ENCODE peak calls at places on chromosomes 2 and 18, in eight cellular contexts. One of them, this sample, is unnamed.

GRCh38 chr2:166197446-166197845 is 69.6 kb upstream of the SCN1A start:
- DNase-seq in CD4-positive, CD25-positive, alpha-beta regulatory T cell: no peak
- DNase-seq in NCI-H510A treated with DMSO at 0.1 percent for 48 hours: no peak
- DNase-seq in body of pancreas: no peak
- DNase-seq in OCI-LY7: no peak
- DNase-seq in fibroblast of the conjunctiva: no peak
- DNase-seq in left lung: no peak
- DNase-seq in cardiac fibroblast: peak
- DNase-seq in this sample: no peak

GRCh38 chr2:98729652-98730051 is 1.3 kb downstream of the MGAT4A start:
- DNase-seq in CD4-positive, CD25-positive, alpha-beta regulatory T cell: no peak
- DNase-seq in NCI-H510A treated with DMSO at 0.1 percent for 48 hours: no peak
- DNase-seq in body of pancreas: no peak
- DNase-seq in OCI-LY7: no peak
- DNase-seq in fibroblast of the conjunctiva: no peak
- DNase-seq in left lung: no peak
- DNase-seq in cardiac fibroblast: no peak
- DNase-seq in this sample: no peak

GRCh38 chr2:147294825-147295392 is 549.9 kb upstream of the ACVR2A start:
- DNase-seq in CD4-positive, CD25-positive, alpha-beta regulatory T cell: no peak
- DNase-seq in NCI-H510A treated with DMSO at 0.1 percent for 48 hours: no peak
- DNase-seq in body of pancreas: no peak
- DNase-seq in OCI-LY7: no peak
- DNase-seq in fibroblast of the conjunctiva: no peak
- DNase-seq in left lung: no peak
- DNase-seq in cardiac fibroblast: no peak
- DNase-seq in this sample: no peak

GRCh38 chr2:130251520-130251864 is 53.3 kb upstream of the TUBA3E start:
- DNase-seq in CD4-positive, CD25-positive, alpha-beta regulatory T cell: no peak
- DNase-seq in NCI-H510A treated with DMSO at 0.1 percent for 48 hours: no peak
- DNase-seq in body of pancreas: no peak
- DNase-seq in OCI-LY7: no peak
- DNase-seq in fibroblast of the conjunctiva: no peak
- DNase-seq in left lung: no peak
- DNase-seq in cardiac fibroblast: no peak
- DNase-seq in this sample: no peak

GRCh38 chr2:172096661-172097547 is 5.8 kb downstream of the DLX2 start:
- DNase-seq in CD4-positive, CD25-positive, alpha-beta regulatory T cell: no peak
- DNase-seq in NCI-H510A treated with DMSO at 0.1 percent for 48 hours: no peak
- DNase-seq in body of pancreas: no peak
- DNase-seq in OCI-LY7: no peak
- DNase-seq in fibroblast of the conjunctiva: no peak
- DNase-seq in left lung: no peak
- DNase-seq in cardiac fibroblast: peak
- DNase-seq in this sample: no peak

GRCh38 chr2:170229744-170230143 is 51.8 kb downstream of the MYO3B start:
- DNase-seq in CD4-positive, CD25-positive, alpha-beta regulatory T cell: no peak
- DNase-seq in NCI-H510A treated with DMSO at 0.1 percent for 48 hours: no peak
- DNase-seq in body of pancreas: no peak
- DNase-seq in OCI-LY7: no peak
- DNase-seq in fibroblast of the conjunctiva: no peak
- DNase-seq in left lung: no peak
- DNase-seq in cardiac fibroblast: no peak
- DNase-seq in this sample: no peak

GRCh38 chr2:142946941-142947340 is 69.5 kb downstream of the KYNU start:
- DNase-seq in CD4-positive, CD25-positive, alpha-beta regulatory T cell: no peak
- DNase-seq in NCI-H510A treated with DMSO at 0.1 percent for 48 hours: no peak
- DNase-seq in body of pancreas: no peak
- DNase-seq in OCI-LY7: no peak
- DNase-seq in fibroblast of the conjunctiva: no peak
- DNase-seq in left lung: no peak
- DNase-seq in cardiac fibroblast: no peak
- DNase-seq in this sample: peak

GRCh38 chr18:74509856-74510769 is 13.9 kb downstream of the CNDP2 start:
- DNase-seq in CD4-positive, CD25-positive, alpha-beta regulatory T cell: no peak
- DNase-seq in NCI-H510A treated with DMSO at 0.1 percent for 48 hours: no peak
- DNase-seq in body of pancreas: no peak
- DNase-seq in OCI-LY7: no peak
- DNase-seq in fibroblast of the conjunctiva: no peak
- DNase-seq in left lung: no peak
- DNase-seq in cardiac fibroblast: no peak
- DNase-seq in this sample: no peak

GRCh38 chr2:174771631-174772491 is 7.6 kb upstream of the CHRNA1 start:
- DNase-seq in CD4-positive, CD25-positive, alpha-beta regulatory T cell: no peak
- DNase-seq in NCI-H510A treated with DMSO at 0.1 percent for 48 hours: peak
- DNase-seq in body of pancreas: peak
- DNase-seq in OCI-LY7: peak
- DNase-seq in fibroblast of the conjunctiva: peak
- DNase-seq in left lung: peak
- DNase-seq in cardiac fibroblast: peak
- DNase-seq in this sample: peak